ENCODE peak calls at places on chromosomes 7 and 10, in five cellular contexts. U, O, D, N and E are unnamed samples. For H3K36me3, the result is how much of the 10 kb centered on the place peaks cover.

GRCh38 chr7:22356010-22356854 is 722 bp downstream of the RAPGEF5 start:
- DNase-seq in O (peak), N (peak), U (no peak), D (no peak), E (peak)

GRCh38 chr10:49679480-49679893 is at the start of gene C10orf53:
- DNase-seq in U (no peak), O (peak), D (peak), N (no peak), E (peak)

GRCh38 chr10:86364551-86365345 is 1.8 kb downstream of the GRID1 start:
- DNase-seq in N (no peak), D (peak), O (peak), U (peak), E (no peak)

GRCh38 chr7:6691609-6692106 is 15.1 kb downstream of the ZNF12 start:
- DNase-seq in D (no peak), N (no peak), O (no peak), U (no peak), E (no peak)

GRCh38 chr7:106045592-106045991 is 66.5 kb downstream of the SYPL1 start:
- DNase-seq in D (no peak), O (no peak), N (no peak), U (no peak), E (no peak)

GRCh38 chr10:97895915-97896314 is 46.3 kb downstream of the GOLGA7B start:
- DNase-seq in O (no peak), U (no peak), D (no peak), N (no peak), E (no peak)

GRCh38 chr7:75866497-75867389 is 12.1 kb upstream of the RHBDD2 start:
- DNase-seq in N (peak), D (peak), U (peak), O (peak), E (peak)

GRCh38 chr10:125016123-125016522 is 74.2 kb downstream of the ZRANB1 start:
- DNase-seq in U (peak), N (no peak), D (no peak), O (no peak), E (no peak)

GRCh38 chr7:106111671-106112117 is 418 bp downstream of the SYPL1 start:
- DNase-seq in D (peak), U (peak), O (no peak), N (peak), E (peak)

GRCh38 chr7:82534687-82535086 is 91.1 kb upstream of the CACNA2D1 start:
- DNase-seq in O (no peak), D (peak), U (no peak), N (no peak), E (no peak)

GRCh38 chr7:994592-995308 is 11.8 kb downstream of the CYP2W1 start:
- DNase-seq in N (no peak), O (no peak), D (no peak), U (no peak), E (no peak)

GRCh38 chr7:154581251-154581890 is 421.6 kb downstream of the PAXIP1 start:
- DNase-seq in O (no peak), N (no peak), U (no peak), D (no peak), E (no peak)

GRCh38 chr10:88813200-88813599 is 10.7 kb downstream of the LIPM start:
- DNase-seq in D (no peak), U (no peak), O (no peak), N (no peak), E (no peak)

GRCh38 chr7:146902728-146903127 is 786.1 kb downstream of the CNTNAP2 start:
- DNase-seq in O (no peak), U (no peak), N (no peak), D (no peak), E (no peak)

GRCh38 chr7:27688056-27688455 is 25.4 kb upstream of the HIBADH start:
- DNase-seq in N (no peak), O (no peak), D (no peak), U (no peak), E (no peak)

GRCh38 chr7:27689878-27690164 is 27.1 kb upstream of the HIBADH start:
- DNase-seq in U (no peak), N (no peak), O (no peak), D (no peak), E (no peak)

GRCh38 chr7:27690649-27691048 is 28.0 kb upstream of the HIBADH start:
- DNase-seq in N (no peak), O (no peak), D (no peak), U (no peak), E (no peak)

GRCh38 chr7:27686315-27686714 is 23.6 kb upstream of the HIBADH start:
- DNase-seq in U (no peak), O (no peak), D (no peak), N (no peak), E (no peak)

GRCh38 chr7:27689045-27689877 is 26.6 kb upstream of the HIBADH start:
- DNase-seq in O (peak), D (peak), U (no peak), N (peak), E (no peak)
- TF ChIP-seq CTCF in O (peak), D (peak), U (no peak), N (no peak), E (peak)

GRCh38 chr10:73850863-73851461 is 23.4 kb downstream of the CAMK2G start:
- DNase-seq in N (peak), U (peak), O (peak), D (no peak), E (no peak)
- H3K36me3 ChIP-seq in N (under half), U (half or more), O (half or more), D (under half), E (under half)

GRCh38 chr7:150962285-150962742 is 15.8 kb downstream of the KCNH2 start:
- DNase-seq in U (no peak), D (no peak), N (no peak), O (no peak), E (no peak)

GRCh38 chr7:150963707-150964559 is 14.2 kb downstream of the KCNH2 start:
- DNase-seq in D (no peak), O (no peak), N (no peak), U (no peak), E (no peak)

GRCh38 chr7:150964593-150965111 is 13.5 kb downstream of the KCNH2 start:
- DNase-seq in N (peak), U (no peak), O (peak), D (peak), E (no peak)

GRCh38 chr7:150961510-150962284 is 16.4 kb downstream of the KCNH2 start:
- DNase-seq in O (no peak), D (no peak), U (no peak), N (no peak), E (no peak)

DNA sequence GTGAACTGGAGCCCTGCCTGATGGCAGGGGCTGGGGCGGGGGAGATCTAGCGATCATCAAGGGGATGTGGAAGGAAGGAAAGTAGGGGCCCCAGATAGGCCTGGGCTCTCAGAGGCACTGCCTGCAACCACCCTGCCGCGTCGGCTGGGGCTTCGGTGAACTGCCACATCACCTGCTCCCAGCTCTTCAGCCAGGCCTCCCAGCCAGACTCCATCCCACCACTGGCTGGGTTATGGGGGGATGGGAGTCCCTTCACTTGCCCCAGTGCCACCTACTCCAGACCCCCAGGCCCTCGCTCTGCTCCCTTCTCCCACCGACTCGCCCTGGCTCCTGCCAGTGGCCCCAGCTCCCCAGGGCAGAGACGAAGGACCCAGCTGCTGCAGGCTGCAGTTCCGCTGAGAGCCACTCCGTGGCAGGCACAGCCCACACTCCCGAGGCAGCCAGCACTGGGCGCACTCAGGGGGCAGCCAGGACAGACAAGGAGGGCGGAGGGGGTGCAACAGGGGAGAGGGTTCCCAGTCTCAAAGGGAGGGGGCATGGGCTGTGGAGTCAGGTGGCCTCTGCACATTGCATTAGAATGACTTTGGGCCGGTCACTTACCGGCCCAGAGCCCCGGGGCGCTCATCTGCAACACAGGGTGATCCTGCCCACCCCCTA is 15.2 kb downstream of the KCNH2 start:
- DNase-seq in N (peak), U (no peak), D (peak), O (peak), E (no peak)
- TF ChIP-seq CTCF in N (peak), U (peak), D (peak), O (peak), E (peak)

GRCh38 chr10:79292789-79293746 is 54.2 kb upstream of the PPIF start:
- DNase-seq in N (no peak), O (peak), U (no peak), D (no peak), E (no peak)

GRCh38 chr10:79295593-79295992 is 51.7 kb upstream of the PPIF start:
- DNase-seq in U (no peak), N (peak), D (no peak), O (no peak), E (no peak)

GRCh38 chr10:79289801-79290200 is 57.5 kb upstream of the PPIF start:
- DNase-seq in U (no peak), N (peak), D (no peak), O (no peak), E (no peak)

GRCh38 chr10:79293841-79294705 is 53.2 kb upstream of the PPIF start:
- DNase-seq in D (no peak), O (no peak), U (no peak), N (peak), E (no peak)

DNA sequence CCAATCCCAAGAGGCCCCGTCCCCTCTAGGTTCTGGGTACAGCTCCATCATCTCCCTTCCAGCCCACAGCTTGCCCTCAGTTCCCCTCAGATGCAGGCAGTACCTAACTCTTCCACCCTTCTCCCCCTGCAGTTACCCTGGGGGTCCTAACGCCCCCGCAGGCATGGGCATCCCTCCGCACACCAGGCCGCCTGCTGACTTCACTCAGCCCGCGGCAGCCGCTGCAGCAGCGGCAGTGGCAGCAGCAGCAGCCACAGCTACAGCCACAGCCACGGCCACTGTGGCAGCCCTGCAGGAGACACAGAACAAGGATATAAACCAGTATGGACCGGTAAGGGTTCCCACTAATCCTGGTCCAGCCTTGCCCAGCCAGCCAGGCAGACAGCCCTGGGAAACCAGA is 55.2 kb upstream of the PPIF start:
- DNase-seq in U (no peak), D (no peak), O (no peak), N (no peak), E (no peak)
- H3K36me3 ChIP-seq in U (half or more), D (half or more), O (half or more), N (under half), E (half or more)